ENCODE peak calls at places on chromosomes 4 and X, in nine cellular contexts. B, I, V, F, Y, L, H, N and S are unnamed samples.
A peak's percentile ranks its signal among the peaks of the same experiment; 100 is the strongest.

GRCh38 chrX:34655496-34656258 is 1.4 kb downstream of the TMEM47 start:
- DNase-seq in B (no peak), I (no peak), V (no peak), F (no peak), Y (no peak), L (no peak), H (no peak), N (no peak), S (no peak)

GRCh38 chr4:98657531-98658286 is 702 bp downstream of the TSPAN5 start:
- DNase-seq in B (peak; percentile 77), I (no peak), V (peak; percentile 57), F (peak; percentile 20), Y (peak; percentile 73), L (peak; percentile 3), H (peak; percentile 38), N (peak; percentile 69), S (peak; percentile 77)

GRCh38 chr4:111209706-111210105 is 586.8 kb upstream of the PITX2 start:
- DNase-seq in B (no peak), I (no peak), V (no peak), F (no peak), Y (no peak), L (no peak), H (no peak), N (no peak), S (no peak)

GRCh38 chr4:112546476-112546875 is 30.5 kb upstream of the NEUROG2 start:
- DNase-seq in B (peak; percentile 42), I (no peak), V (no peak), F (no peak), Y (no peak), L (no peak), H (no peak), N (no peak), S (no peak)

GRCh38 chr4:54683616-54684346 is 26.0 kb downstream of the KIT start:
- DNase-seq in B (peak; percentile 18), I (no peak), V (no peak), F (no peak), Y (no peak), L (no peak), H (peak; percentile 42), N (no peak), S (peak; percentile 71)

GRCh38 chr4:1379801-1380331 is 26.4 kb downstream of the NKX1-1 start:
- DNase-seq in B (no peak), I (no peak), V (no peak), F (no peak), Y (no peak), L (no peak), H (no peak), N (no peak), S (no peak)

GRCh38 chr4:144611850-144612249 is 34.1 kb upstream of the HHIP start:
- DNase-seq in B (peak; percentile 26), I (no peak), V (no peak), F (no peak), Y (peak; percentile 1), L (no peak), H (no peak), N (peak; percentile 11), S (no peak)

GRCh38 chr4:168615294-168615693 is 118.4 kb downstream of the PALLD start:
- DNase-seq in B (peak; percentile 85), I (no peak), V (no peak), F (no peak), Y (no peak), L (no peak), H (no peak), N (peak; percentile 57), S (no peak)

GRCh38 chrX:141405486-141405877 is 163.2 kb upstream of the SPANXC start:
- DNase-seq in B (peak; percentile 39), I (no peak), V (no peak), F (no peak), Y (no peak), L (no peak), H (no peak), N (no peak), S (no peak)

GRCh38 chr4:143399113-143399949 is 62.7 kb downstream of the GAB1 start:
- DNase-seq in B (peak; percentile 49), I (no peak), V (peak; percentile 16), F (no peak), Y (no peak), L (peak; percentile 20), H (no peak), N (peak; percentile 21), S (no peak)